ENCODE peak calls at places on chromosomes 12 and 14, in five cellular contexts. One of them, this sample, is unnamed. For H3K9me3, the result is how much of the 10 kb centered on the place peaks cover.

GRCh38 chr12:103589517-103589916 is 2.4 kb downstream of the STAB2 start:
- DNase-seq in PC-3: no peak
- DNase-seq in HepG2: no peak
- DNase-seq in fibroblast of lung: no peak
- DNase-seq in K562: no peak
- DNase-seq in this sample: no peak

GRCh38 chr12:85920324-85920947 is 46.3 kb downstream of the NTS start:
- DNase-seq in K562: peak
- DNase-seq in fibroblast of lung: peak
- DNase-seq in PC-3: peak
- DNase-seq in HepG2: peak
- DNase-seq in this sample: peak

GRCh38 chr12:110256780-110257431 is 24.1 kb upstream of the ATP2A2 start:
- DNase-seq in HepG2: no peak
- DNase-seq in fibroblast of lung: no peak
- DNase-seq in K562: no peak
- DNase-seq in PC-3: no peak
- DNase-seq in this sample: no peak

GRCh38 chr14:100279133-100279532 is 27.1 kb downstream of the SLC25A29 start:
- DNase-seq in PC-3: no peak
- DNase-seq in fibroblast of lung: no peak
- DNase-seq in HepG2: peak
- DNase-seq in K562: no peak
- DNase-seq in this sample: no peak

GRCh38 chr14:69547701-69548348 is 26.8 kb downstream of the CCDC177 start:
- DNase-seq in fibroblast of lung: peak
- DNase-seq in K562: peak
- DNase-seq in PC-3: no peak
- DNase-seq in HepG2: no peak
- DNase-seq in this sample: peak

GRCh38 chr12:110373025-110373876 is 30.3 kb downstream of the ANAPC7 start:
- DNase-seq in PC-3: no peak
- DNase-seq in HepG2: no peak
- DNase-seq in fibroblast of lung: no peak
- DNase-seq in K562: no peak
- DNase-seq in this sample: no peak

GRCh38 chr12:64780531-64781373 is 21.5 kb upstream of the GNS start:
- DNase-seq in K562: peak
- DNase-seq in HepG2: no peak
- DNase-seq in PC-3: peak
- DNase-seq in fibroblast of lung: peak
- DNase-seq in this sample: peak

GRCh38 chr14:77051101-77051500 is 22.6 kb upstream of the IRF2BPL start:
- DNase-seq in K562: no peak
- DNase-seq in PC-3: no peak
- DNase-seq in HepG2: no peak
- DNase-seq in fibroblast of lung: no peak
- DNase-seq in this sample: peak

GRCh38 chr14:74975059-74975810 is 19.8 kb upstream of the PGF start:
- DNase-seq in fibroblast of lung: no peak
- DNase-seq in PC-3: no peak
- DNase-seq in HepG2: no peak
- DNase-seq in K562: no peak
- DNase-seq in this sample: no peak

GRCh38 chr12:52834727-52835001 is 553 bp upstream of the KRT79 start:
- DNase-seq in PC-3: no peak
- DNase-seq in HepG2: no peak
- DNase-seq in fibroblast of lung: no peak
- DNase-seq in K562: no peak
- DNase-seq in this sample: no peak

GRCh38 chr12:92140919-92141536 is 4.6 kb downstream of the BTG1 start:
- DNase-seq in K562: no peak
- DNase-seq in HepG2: no peak
- DNase-seq in fibroblast of lung: no peak
- DNase-seq in PC-3: no peak
- DNase-seq in this sample: no peak

GRCh38 chr12:67747869-67748760 is 99.6 kb downstream of the DYRK2 start:
- DNase-seq in K562: no peak
- DNase-seq in PC-3: peak
- DNase-seq in fibroblast of lung: peak
- DNase-seq in HepG2: peak
- DNase-seq in this sample: peak

GRCh38 chr12:27335364-27336145 is 2.9 kb downstream of the BMAL2 start:
- DNase-seq in HepG2: no peak
- DNase-seq in PC-3: peak
- DNase-seq in fibroblast of lung: peak
- DNase-seq in K562: no peak
- DNase-seq in this sample: peak

GRCh38 chr12:88993655-88994054 is 358.6 kb downstream of the DUSP6 start:
- DNase-seq in HepG2: peak
- DNase-seq in fibroblast of lung: peak
- DNase-seq in PC-3: peak
- DNase-seq in K562: peak
- DNase-seq in this sample: peak

GRCh38 chr12:32893458-32893857 is 3.1 kb downstream of the PKP2 start:
- DNase-seq in HepG2: peak
- DNase-seq in fibroblast of lung: peak
- DNase-seq in K562: no peak
- DNase-seq in PC-3: no peak
- DNase-seq in this sample: no peak

GRCh38 chr12:21906919-21907642 is 34.1 kb downstream of the ABCC9 start:
- DNase-seq in HepG2: no peak
- DNase-seq in PC-3: no peak
- DNase-seq in fibroblast of lung: peak
- DNase-seq in K562: no peak
- DNase-seq in this sample: peak

GRCh38 chr12:46722737-46723136 is 103.1 kb downstream of the SLC38A4 start:
- DNase-seq in fibroblast of lung: no peak
- DNase-seq in HepG2: no peak
- DNase-seq in PC-3: peak
- DNase-seq in K562: no peak
- DNase-seq in this sample: peak

GRCh38 chr12:29634057-29634456 is 136.6 kb upstream of the OVCH1 start:
- DNase-seq in HepG2: no peak
- DNase-seq in K562: no peak
- DNase-seq in PC-3: no peak
- DNase-seq in fibroblast of lung: peak
- DNase-seq in this sample: peak

GRCh38 chr14:61598980-61599379 is 96.3 kb upstream of the HIF1A start:
- DNase-seq in HepG2: peak
- DNase-seq in K562: no peak
- DNase-seq in fibroblast of lung: no peak
- DNase-seq in PC-3: no peak
- DNase-seq in this sample: no peak

GRCh38 chr14:102592969-102593840 is 756 bp downstream of the RCOR1 start:
- DNase-seq in K562: peak
- DNase-seq in fibroblast of lung: peak
- DNase-seq in PC-3: peak
- DNase-seq in HepG2: no peak
- DNase-seq in this sample: peak

GRCh38 chr14:70934502-70935134 is 27.4 kb downstream of the PCNX1 start:
- DNase-seq in fibroblast of lung: peak
- DNase-seq in HepG2: peak
- DNase-seq in K562: no peak
- DNase-seq in PC-3: no peak
- DNase-seq in this sample: peak

GRCh38 chr12:25089738-25090137 is 105.2 kb downstream of the DNAI7 start:
- DNase-seq in HepG2: no peak
- DNase-seq in PC-3: peak
- DNase-seq in fibroblast of lung: peak
- DNase-seq in K562: no peak
- DNase-seq in this sample: no peak

GRCh38 chr12:66077542-66077941 is 53.0 kb downstream of the LLPH start:
- DNase-seq in HepG2: peak
- DNase-seq in K562: no peak
- DNase-seq in fibroblast of lung: no peak
- DNase-seq in PC-3: no peak
- DNase-seq in this sample: no peak

GRCh38 chr14:76998777-76999366 is 29.6 kb downstream of the IRF2BPL start:
- DNase-seq in HepG2: peak
- DNase-seq in PC-3: no peak
- DNase-seq in fibroblast of lung: no peak
- DNase-seq in K562: no peak
- DNase-seq in this sample: no peak

GRCh38 chr12:125193798-125194562 is 128.7 kb downstream of the AACS start:
- DNase-seq in K562: peak
- DNase-seq in HepG2: no peak
- DNase-seq in fibroblast of lung: peak
- DNase-seq in PC-3: peak
- DNase-seq in this sample: peak

GRCh38 chr12:96274331-96274730 is 80.2 kb downstream of the ELK3 start:
- DNase-seq in HepG2: no peak
- DNase-seq in PC-3: no peak
- DNase-seq in K562: no peak
- DNase-seq in fibroblast of lung: peak
- DNase-seq in this sample: peak

GRCh38 chr14:22699801-22700564 is 55.8 kb upstream of the OR6J1 start:
- DNase-seq in PC-3: peak
- DNase-seq in fibroblast of lung: peak
- DNase-seq in HepG2: peak
- DNase-seq in K562: peak
- DNase-seq in this sample: no peak

GRCh38 chr12:570237-570925 is 92.9 kb downstream of the NINJ2 start:
- DNase-seq in K562: peak
- DNase-seq in fibroblast of lung: peak
- DNase-seq in PC-3: peak
- DNase-seq in HepG2: peak
- DNase-seq in this sample: peak

GRCh38 chr14:28762290-28762948 is 4.2 kb upstream of the FOXG1 start:
- DNase-seq in fibroblast of lung: no peak
- DNase-seq in K562: no peak
- DNase-seq in HepG2: no peak
- DNase-seq in PC-3: no peak
- DNase-seq in this sample: no peak

GRCh38 chr14:34692348-34692747 is 22.0 kb downstream of the CFL2 start:
- DNase-seq in HepG2: no peak
- DNase-seq in K562: no peak
- DNase-seq in PC-3: no peak
- DNase-seq in fibroblast of lung: no peak
- DNase-seq in this sample: peak

GRCh38 chr14:64771161-64771560 is 66.9 kb downstream of the PLEKHG3 start:
- DNase-seq in PC-3: no peak
- DNase-seq in HepG2: no peak
- DNase-seq in K562: no peak
- DNase-seq in fibroblast of lung: no peak
- DNase-seq in this sample: no peak

GRCh38 chr14:106820119-106820518 is 1293.7 kb downstream of the TMEM121 start:
- DNase-seq in PC-3: no peak
- DNase-seq in HepG2: no peak
- DNase-seq in fibroblast of lung: no peak
- DNase-seq in K562: no peak
- DNase-seq in this sample: no peak
- H3K9me3 ChIP-seq in PC-3: under half
- H3K9me3 ChIP-seq in HepG2: under half
- H3K9me3 ChIP-seq in fibroblast of lung: under half
- H3K9me3 ChIP-seq in K562: under half
- H3K9me3 ChIP-seq in this sample: under half

GRCh38 chr12:1820191-1820599 is at the start of gene LRTM2:
- DNase-seq in HepG2: no peak
- DNase-seq in K562: no peak
- DNase-seq in fibroblast of lung: no peak
- DNase-seq in PC-3: no peak
- DNase-seq in this sample: no peak
- TF ChIP-seq EZH2 in HepG2: no peak
- TF ChIP-seq EZH2 in K562: no peak
- TF ChIP-seq EZH2 in fibroblast of lung: peak
- TF ChIP-seq EZH2 in PC-3: no peak
- TF ChIP-seq EZH2 in this sample: no peak

DNA sequence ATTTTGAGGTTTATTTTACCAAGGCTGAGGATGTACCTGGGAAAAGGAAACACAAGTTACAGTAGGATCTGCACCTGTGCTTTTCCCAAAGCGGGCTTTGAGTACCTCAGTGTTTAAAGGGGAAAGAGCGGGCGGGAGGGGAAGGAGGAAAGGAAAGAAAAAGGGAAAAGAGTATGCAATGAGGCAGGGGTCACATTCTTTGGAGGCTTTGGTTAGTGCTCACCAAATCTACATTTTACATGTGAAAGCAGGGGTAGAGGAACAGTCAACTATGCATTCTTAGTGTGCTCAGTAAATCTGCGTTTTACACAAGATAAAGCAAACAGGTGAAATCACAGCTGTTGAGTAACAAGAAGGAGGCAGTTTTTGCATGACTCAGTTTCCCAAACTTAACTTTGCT is 242.2 kb downstream of the TMEM132C start:
- DNase-seq in HepG2: no peak
- DNase-seq in fibroblast of lung: no peak
- DNase-seq in PC-3: no peak
- DNase-seq in K562: no peak
- DNase-seq in this sample: no peak
- H3K9me3 ChIP-seq in HepG2: under half
- H3K9me3 ChIP-seq in fibroblast of lung: under half
- H3K9me3 ChIP-seq in PC-3: under half
- H3K9me3 ChIP-seq in K562: under half
- H3K9me3 ChIP-seq in this sample: under half

DNA sequence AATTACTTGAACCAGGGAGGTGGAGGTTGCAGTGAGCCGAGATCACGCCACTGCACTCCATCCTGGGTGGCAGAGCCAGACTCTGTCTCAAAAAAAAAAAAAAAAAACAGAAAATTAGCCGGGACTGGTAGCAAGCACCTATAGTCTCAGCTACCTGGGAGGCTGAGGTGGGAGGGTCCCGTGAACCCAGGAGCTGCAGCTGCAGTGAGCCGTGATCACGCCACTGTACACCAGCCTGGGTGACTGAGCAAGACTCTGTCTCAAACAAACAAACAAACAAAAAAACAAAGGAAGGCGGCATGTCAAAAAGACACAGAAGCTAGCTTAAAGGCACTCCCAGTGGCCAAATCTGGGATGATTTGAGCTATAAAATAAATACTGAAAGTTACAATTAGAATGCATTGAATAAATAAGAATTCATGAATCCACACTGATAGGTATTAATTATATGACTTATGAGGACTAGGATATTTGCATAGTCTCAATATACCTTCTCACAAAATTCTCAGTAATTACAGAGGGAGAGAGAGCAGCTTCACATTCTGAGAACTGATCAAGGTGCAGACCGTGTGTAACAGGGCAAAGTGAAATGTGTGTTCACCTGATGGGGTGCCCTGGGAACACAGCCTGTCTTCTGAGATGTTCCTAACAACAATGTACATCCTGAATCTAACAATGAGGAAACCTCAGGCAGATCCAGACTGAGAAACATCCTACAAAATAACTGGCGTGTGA is 42.7 kb upstream of the GPR132 start:
- DNase-seq in K562: no peak
- DNase-seq in fibroblast of lung: no peak
- DNase-seq in PC-3: no peak
- DNase-seq in HepG2: no peak
- DNase-seq in this sample: no peak
- TF ChIP-seq EZH2 in K562: no peak
- TF ChIP-seq EZH2 in fibroblast of lung: no peak
- TF ChIP-seq EZH2 in PC-3: no peak
- TF ChIP-seq EZH2 in HepG2: no peak
- TF ChIP-seq EZH2 in this sample: no peak

GRCh38 chr12:4450551-4451112 is 5.0 kb upstream of the FGF6 start:
- DNase-seq in PC-3: no peak
- DNase-seq in HepG2: no peak
- DNase-seq in fibroblast of lung: peak
- DNase-seq in K562: no peak
- DNase-seq in this sample: no peak
- H3K9me3 ChIP-seq in PC-3: under half
- H3K9me3 ChIP-seq in HepG2: under half
- H3K9me3 ChIP-seq in fibroblast of lung: under half
- H3K9me3 ChIP-seq in K562: under half
- H3K9me3 ChIP-seq in this sample: under half

This sample was measured in GM23248.